ENCODE peak calls at places on chromosomes 11 and 22, in ten cellular contexts. R is psoas muscle, O is heart right ventricle, B is uterus, Y is left ventricle myocardium inferior, A is HL-60, X is kidney, K is colonic mucosa, S is cardiac muscle cell, W is stomach. F is an unnamed sample.

GRCh38 chr11:119580751-119581150 is 148.2 kb downstream of the NECTIN1 start:
- DNase-seq in R (no peak), W (no peak), Y (no peak), A (no peak), B (no peak), X (no peak), S (no peak), K (no peak), O (no peak), F (no peak)

GRCh38 chr11:130587658-130588057 is 139.2 kb downstream of the ADAMTS15 start:
- DNase-seq in W (no peak), X (no peak), B (no peak), K (no peak), Y (no peak), O (no peak), S (no peak), A (no peak), R (no peak), F (no peak)

GRCh38 chr11:84906995-84907394 is 720.1 kb downstream of the DLG2 start:
- DNase-seq in S (no peak), X (no peak), W (no peak), Y (no peak), R (no peak), B (no peak), O (no peak), A (no peak), K (no peak), F (no peak)

GRCh38 chr11:69539416-69540117 is 58.1 kb downstream of the LINC01488 start:
- DNase-seq in X (no peak), K (no peak), B (no peak), O (no peak), R (no peak), Y (peak; percentile 32), S (no peak), W (no peak), A (peak; percentile 65), F (no peak)

GRCh38 chr22:35538801-35539321 is 1.8 kb upstream of the RASD2 start:
- DNase-seq in Y (no peak), B (no peak), X (no peak), W (no peak), R (no peak), O (no peak), A (no peak), S (peak; percentile 38), K (peak; percentile 49), F (no peak)

GRCh38 chr11:32511926-32512325 is 71.7 kb upstream of the EIF3M start:
- DNase-seq in R (no peak), K (no peak), W (no peak), Y (no peak), O (no peak), X (no peak), S (no peak), A (no peak), B (no peak), F (no peak)

GRCh38 chr22:25167082-25167481 is 32.6 kb upstream of the CRYBB3 start:
- DNase-seq in S (no peak), W (no peak), A (no peak), X (no peak), O (no peak), R (no peak), B (no peak), Y (no peak), K (no peak), F (no peak)

GRCh38 chr22:45968751-45969413 is 8.1 kb downstream of the WNT7B start:
- DNase-seq in O (no peak), Y (no peak), K (no peak), X (no peak), R (no peak), S (no peak), A (no peak), B (no peak), W (no peak), F (no peak)

GRCh38 chr11:84390441-84391078 is 1104.4 kb upstream of the CCDC90B start:
- DNase-seq in X (no peak), Y (no peak), O (no peak), W (no peak), K (no peak), B (no peak), A (no peak), S (peak; percentile 12), R (no peak), F (no peak)

GRCh38 chr22:28884754-28885375 is 1.5 kb downstream of the ZNRF3 start:
- DNase-seq in R (no peak), O (no peak), A (no peak), K (peak; percentile 41), W (no peak), S (no peak), B (no peak), X (no peak), Y (no peak), F (no peak)

GRCh38 chr11:65558002-65558784 is at the start of gene LTBP3:
- DNase-seq in X (peak; percentile 95), O (peak; percentile 87), W (peak; percentile 87), A (no peak), S (peak; percentile 83), B (peak; percentile 86), R (peak; percentile 93), K (peak; percentile 70), Y (peak; percentile 87), F (peak; percentile 84)

GRCh38 chr22:24950272-24950902 is 2.1 kb upstream of the KIAA1671 start:
- DNase-seq in Y (no peak), A (no peak), X (no peak), K (no peak), R (no peak), S (peak; percentile 28), B (no peak), W (no peak), O (no peak), F (no peak)

GRCh38 chr11:64007160-64007628 is 21.0 kb downstream of the OTUB1 start:
- DNase-seq in O (no peak), W (no peak), Y (no peak), K (peak; percentile 27), A (no peak), X (peak; percentile 79), S (peak; percentile 49), R (no peak), B (peak; percentile 36), F (no peak)

DNA sequence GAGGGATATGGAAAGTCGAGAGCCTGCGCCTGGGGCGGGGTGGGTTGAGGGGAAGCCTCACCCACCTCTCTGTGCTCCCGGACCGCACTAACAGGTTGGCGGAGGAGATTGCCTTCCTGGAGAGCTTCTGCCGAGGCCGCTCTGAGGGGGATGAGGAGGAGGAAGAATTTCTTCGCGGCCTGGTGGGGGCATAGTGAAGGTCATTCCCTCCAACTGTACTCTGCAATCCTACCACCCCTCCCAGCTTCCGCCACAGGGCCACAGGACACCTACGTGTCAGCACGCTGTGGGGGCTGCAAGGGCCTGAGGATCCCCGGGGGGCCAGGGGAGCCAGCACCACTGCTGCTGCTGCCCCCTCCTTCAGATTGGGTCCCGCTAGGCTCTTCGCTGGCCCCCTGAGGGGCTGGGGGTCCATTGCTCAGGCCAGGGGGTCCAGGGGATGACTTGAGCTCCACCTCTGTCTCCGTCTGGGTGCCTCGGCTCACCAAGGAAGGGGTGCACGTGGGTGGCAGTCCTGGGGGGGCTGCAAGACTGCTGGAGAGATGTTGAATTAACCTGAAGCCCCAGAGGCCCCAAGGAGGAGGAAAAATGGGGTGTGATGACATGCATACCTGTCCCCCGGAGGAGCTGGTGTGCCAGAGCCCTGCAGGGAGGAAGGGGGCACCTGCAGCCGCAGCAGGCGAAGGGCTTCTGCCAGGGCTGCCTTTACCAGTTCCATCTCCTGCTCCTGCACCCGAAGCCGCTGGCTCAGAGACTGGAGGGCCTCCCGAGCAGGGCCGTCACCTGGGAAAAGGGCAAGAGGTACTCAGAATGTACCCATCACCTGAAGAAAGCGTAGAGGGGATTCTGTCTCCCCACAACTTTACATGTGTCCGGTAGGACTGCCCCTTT is 1.5 kb downstream of the EML3 start:
- DNase-seq in O (no peak), X (peak; percentile 82), R (no peak), Y (no peak), W (no peak), A (no peak), K (no peak), S (no peak), B (no peak), F (no peak)
- H3K4me3 ChIP-seq in O (peak overlapping the region; percentile 67), X (peak overlapping the region; percentile 66), R (peak overlapping the region; percentile 82), Y (peak overlapping the region; percentile 76), W (peak overlapping the region; percentile 75), A (peak overlapping the region; percentile 78), K (peak overlapping the region; percentile 80), S (peak overlapping the region; percentile 55), B (peak overlapping the region; percentile 97), F (peak overlapping the region; percentile 42)

GRCh38 chr11:12003815-12004214 is 4.6 kb downstream of the DKK3 start:
- DNase-seq in R (no peak), B (no peak), X (no peak), K (no peak), A (no peak), S (no peak), O (no peak), W (no peak), Y (no peak), F (no peak)

GRCh38 chr11:12003329-12003728 is 5.1 kb downstream of the DKK3 start:
- DNase-seq in A (no peak), R (no peak), X (no peak), W (no peak), O (no peak), B (no peak), Y (no peak), K (no peak), S (no peak), F (no peak)

GRCh38 chr11:12005476-12005875 is 3.0 kb downstream of the DKK3 start:
- DNase-seq in B (no peak), A (no peak), S (no peak), K (no peak), O (no peak), Y (no peak), X (no peak), W (no peak), R (no peak), F (no peak)

GRCh38 chr11:12006552-12007229 is 1.7 kb downstream of the DKK3 start:
- DNase-seq in A (no peak), Y (no peak), O (no peak), S (no peak), W (no peak), X (no peak), B (no peak), R (no peak), K (no peak), F (no peak)

GRCh38 chr11:12005061-12005460 is 3.4 kb downstream of the DKK3 start:
- DNase-seq in A (no peak), K (no peak), B (no peak), Y (no peak), X (no peak), W (no peak), R (no peak), O (no peak), S (no peak), F (no peak)
- H3K27ac ChIP-seq in A (no peak overlapping the region), K (no peak overlapping the region), B (no peak overlapping the region), Y (peak overlapping the region; percentile 86), X (no peak overlapping the region), W (peak overlapping the region; percentile 46), R (no peak overlapping the region), O (no peak overlapping the region), S (no peak overlapping the region), F (no peak overlapping the region)

GRCh38 chr11:5620606-5621521 is 3.9 kb upstream of the TRIM34 start:
- DNase-seq in A (no peak), K (peak; percentile 52), W (no peak), R (no peak), Y (no peak), B (no peak), X (no peak), S (peak; percentile 11), O (no peak), F (no peak)
- H3K4me3 ChIP-seq in A (no peak overlapping the region), K (no peak overlapping the region), W (no peak overlapping the region), R (no peak overlapping the region), Y (no peak overlapping the region), B (no peak overlapping the region), X (no peak overlapping the region), S (no peak overlapping the region), O (no peak overlapping the region), F (no peak overlapping the region)

GRCh38 chr11:72081856-72082255 is 1.2 kb downstream of the LRRC51 start:
- DNase-seq in K (no peak), B (no peak), Y (no peak), W (no peak), A (no peak), R (no peak), S (no peak), O (no peak), X (no peak), F (no peak)
- H3K27ac ChIP-seq in K (peak overlapping the region; percentile 88), B (no peak overlapping the region), Y (peak overlapping the region; percentile 87), W (peak overlapping the region; percentile 96), A (peak overlapping the region; percentile 76), R (peak overlapping the region; percentile 91), S (no peak overlapping the region), O (no peak overlapping the region), X (peak overlapping the region; percentile 33), F (no peak overlapping the region)